ENCODE peak calls at places on chromosomes 4 and X, in seven cellular contexts. U, P, E, L, Z, A and J are unnamed samples.
A peak's percentile ranks its signal among the peaks of the same experiment; 100 is the strongest.

GRCh38 chrX:42694260-42694815 is 83.6 kb downstream of the PPP1R2C start:
- DNase-seq in U (no peak), P (no peak), E (no peak), L (no peak), Z (no peak), A (peak; percentile 70), J (no peak)

GRCh38 chrX:110734894-110735541 is 60.6 kb downstream of the CHRDL1 start:
- DNase-seq in U (no peak), P (no peak), E (peak; percentile 10), L (peak; percentile 7), Z (peak; percentile 67), A (peak; percentile 92), J (no peak)

GRCh38 chr4:176005766-176006165 is 59.9 kb upstream of the WDR17 start:
- DNase-seq in U (no peak), P (no peak), E (no peak), L (no peak), Z (no peak), A (no peak), J (no peak)

GRCh38 chrX:111244238-111244750 is 26.0 kb downstream of the CAPN6 start:
- DNase-seq in U (peak; percentile 41), P (peak; percentile 22), E (no peak), L (peak; percentile 22), Z (peak; percentile 7), A (peak; percentile 29), J (no peak)

GRCh38 chrX:115689931-115690330 is 129.0 kb downstream of the PLS3 start:
- DNase-seq in U (no peak), P (no peak), E (peak; percentile 13), L (no peak), Z (peak; percentile 25), A (peak; percentile 1), J (no peak)

GRCh38 chrX:3663576-3664290 is 49.7 kb downstream of the PRKX start:
- DNase-seq in U (peak; percentile 88), P (no peak), E (no peak), L (no peak), Z (no peak), A (no peak), J (no peak)

GRCh38 chr4:75696551-75696950 is 23.3 kb upstream of the G3BP2 start:
- DNase-seq in U (no peak), P (no peak), E (no peak), L (no peak), Z (no peak), A (no peak), J (no peak)

GRCh38 chrX:86407371-86407770 is 259.1 kb downstream of the DACH2 start:
- DNase-seq in U (no peak), P (no peak), E (no peak), L (no peak), Z (no peak), A (no peak), J (no peak)

GRCh38 chrX:71181558-71181909 is 36.9 kb downstream of the NLGN3 start:
- DNase-seq in U (no peak), P (peak; percentile 53), E (no peak), L (no peak), Z (no peak), A (no peak), J (no peak)

GRCh38 chr4:13700196-13701140 is 72.9 kb upstream of the BOD1L1 start:
- DNase-seq in U (no peak), P (no peak), E (no peak), L (no peak), Z (no peak), A (peak; percentile 55), J (no peak)

GRCh38 chr4:142512161-142512560 is 333.9 kb downstream of the INPP4B start:
- DNase-seq in U (no peak), P (no peak), E (no peak), L (no peak), Z (no peak), A (no peak), J (no peak)

GRCh38 chrX:9558615-9559014 is 93.8 kb downstream of the TBL1X start:
- DNase-seq in U (no peak), P (no peak), E (no peak), L (no peak), Z (no peak), A (no peak), J (no peak)